ENCODE peak calls at places on chromosomes 5 and 9, in nine cellular contexts. One of them, this sample, is unnamed. For H3K27me3, the result is how much of the 10 kb centered on the place peaks cover.

GRCh38 chr5:80275347-80275746 is 19.5 kb upstream of the SERINC5 start:
- DNase-seq in adrenal gland: no peak
- DNase-seq in neuronal stem cell: no peak
- DNase-seq in upper lobe of left lung: no peak
- DNase-seq in endothelial cell of umbilical vein: peak
- DNase-seq in CD8-positive, alpha-beta T cell: peak
- DNase-seq in transverse colon: no peak
- DNase-seq in CD8-positive, alpha-beta memory T cell: no peak
- DNase-seq in uterus: no peak
- DNase-seq in this sample: no peak

GRCh38 chr5:137186759-137187461 is 312.2 kb downstream of the SPOCK1 start:
- DNase-seq in adrenal gland: peak
- DNase-seq in neuronal stem cell: no peak
- DNase-seq in upper lobe of left lung: no peak
- DNase-seq in endothelial cell of umbilical vein: no peak
- DNase-seq in CD8-positive, alpha-beta T cell: no peak
- DNase-seq in transverse colon: no peak
- DNase-seq in CD8-positive, alpha-beta memory T cell: no peak
- DNase-seq in uterus: peak
- DNase-seq in this sample: no peak

GRCh38 chr9:93354451-93354850 is 97.0 kb upstream of the FAM120A start:
- DNase-seq in adrenal gland: no peak
- DNase-seq in neuronal stem cell: no peak
- DNase-seq in upper lobe of left lung: no peak
- DNase-seq in endothelial cell of umbilical vein: no peak
- DNase-seq in CD8-positive, alpha-beta T cell: no peak
- DNase-seq in transverse colon: no peak
- DNase-seq in CD8-positive, alpha-beta memory T cell: no peak
- DNase-seq in uterus: no peak
- DNase-seq in this sample: no peak

GRCh38 chr9:34633851-34634550 is 3.6 kb downstream of the SIGMAR1 start:
- DNase-seq in adrenal gland: peak
- DNase-seq in neuronal stem cell: peak
- DNase-seq in upper lobe of left lung: peak
- DNase-seq in endothelial cell of umbilical vein: peak
- DNase-seq in CD8-positive, alpha-beta T cell: peak
- DNase-seq in transverse colon: peak
- DNase-seq in CD8-positive, alpha-beta memory T cell: peak
- DNase-seq in uterus: peak
- DNase-seq in this sample: no peak

GRCh38 chr5:110651507-110651906 is 75.0 kb downstream of the TMEM232 start:
- DNase-seq in adrenal gland: no peak
- DNase-seq in neuronal stem cell: no peak
- DNase-seq in upper lobe of left lung: no peak
- DNase-seq in endothelial cell of umbilical vein: no peak
- DNase-seq in CD8-positive, alpha-beta T cell: no peak
- DNase-seq in transverse colon: no peak
- DNase-seq in CD8-positive, alpha-beta memory T cell: no peak
- DNase-seq in uterus: no peak
- DNase-seq in this sample: no peak

GRCh38 chr5:57174850-57175525 is 1.1 kb downstream of the GPBP1 start:
- DNase-seq in adrenal gland: no peak
- DNase-seq in neuronal stem cell: no peak
- DNase-seq in upper lobe of left lung: no peak
- DNase-seq in endothelial cell of umbilical vein: peak
- DNase-seq in CD8-positive, alpha-beta T cell: no peak
- DNase-seq in transverse colon: no peak
- DNase-seq in CD8-positive, alpha-beta memory T cell: no peak
- DNase-seq in uterus: no peak
- DNase-seq in this sample: no peak

GRCh38 chr9:93071464-93071863 is 13.0 kb downstream of the SUSD3 start:
- DNase-seq in adrenal gland: no peak
- DNase-seq in neuronal stem cell: no peak
- DNase-seq in upper lobe of left lung: no peak
- DNase-seq in endothelial cell of umbilical vein: peak
- DNase-seq in CD8-positive, alpha-beta T cell: no peak
- DNase-seq in transverse colon: no peak
- DNase-seq in CD8-positive, alpha-beta memory T cell: no peak
- DNase-seq in uterus: peak
- DNase-seq in this sample: no peak

GRCh38 chr9:109101810-109102209 is 17.9 kb downstream of the TMEM245 start:
- DNase-seq in adrenal gland: no peak
- DNase-seq in neuronal stem cell: no peak
- DNase-seq in upper lobe of left lung: no peak
- DNase-seq in endothelial cell of umbilical vein: peak
- DNase-seq in CD8-positive, alpha-beta T cell: no peak
- DNase-seq in transverse colon: no peak
- DNase-seq in CD8-positive, alpha-beta memory T cell: no peak
- DNase-seq in uterus: no peak
- DNase-seq in this sample: no peak

GRCh38 chr5:165996484-165996883 is 2295.0 kb upstream of the WWC1 start:
- DNase-seq in adrenal gland: no peak
- DNase-seq in neuronal stem cell: no peak
- DNase-seq in upper lobe of left lung: no peak
- DNase-seq in endothelial cell of umbilical vein: no peak
- DNase-seq in CD8-positive, alpha-beta T cell: no peak
- DNase-seq in transverse colon: no peak
- DNase-seq in CD8-positive, alpha-beta memory T cell: no peak
- DNase-seq in uterus: no peak
- DNase-seq in this sample: no peak

GRCh38 chr9:94912700-94913249 is 186.3 kb downstream of the AOPEP start:
- DNase-seq in adrenal gland: peak
- DNase-seq in neuronal stem cell: no peak
- DNase-seq in upper lobe of left lung: no peak
- DNase-seq in endothelial cell of umbilical vein: no peak
- DNase-seq in CD8-positive, alpha-beta T cell: no peak
- DNase-seq in transverse colon: no peak
- DNase-seq in CD8-positive, alpha-beta memory T cell: no peak
- DNase-seq in uterus: no peak
- DNase-seq in this sample: peak

GRCh38 chr5:115586525-115587146 is 15.6 kb downstream of the TICAM2 start:
- DNase-seq in adrenal gland: no peak
- DNase-seq in neuronal stem cell: no peak
- DNase-seq in upper lobe of left lung: no peak
- DNase-seq in endothelial cell of umbilical vein: peak
- DNase-seq in CD8-positive, alpha-beta T cell: no peak
- DNase-seq in transverse colon: no peak
- DNase-seq in CD8-positive, alpha-beta memory T cell: no peak
- DNase-seq in uterus: no peak
- DNase-seq in this sample: no peak

GRCh38 chr5:72130342-72130741 is 23.1 kb downstream of the MAP1B start:
- DNase-seq in adrenal gland: no peak
- DNase-seq in neuronal stem cell: no peak
- DNase-seq in upper lobe of left lung: no peak
- DNase-seq in endothelial cell of umbilical vein: no peak
- DNase-seq in CD8-positive, alpha-beta T cell: no peak
- DNase-seq in transverse colon: no peak
- DNase-seq in CD8-positive, alpha-beta memory T cell: no peak
- DNase-seq in uterus: no peak
- DNase-seq in this sample: no peak

GRCh38 chr5:161544350-161544765 is 2.2 kb downstream of the GABRB2 start:
- DNase-seq in adrenal gland: peak
- DNase-seq in neuronal stem cell: peak
- DNase-seq in upper lobe of left lung: peak
- DNase-seq in endothelial cell of umbilical vein: peak
- DNase-seq in CD8-positive, alpha-beta T cell: no peak
- DNase-seq in transverse colon: peak
- DNase-seq in CD8-positive, alpha-beta memory T cell: no peak
- DNase-seq in uterus: no peak
- DNase-seq in this sample: peak

GRCh38 chr5:60346391-60346790 is 353.6 kb downstream of the DEPDC1B start:
- DNase-seq in adrenal gland: no peak
- DNase-seq in neuronal stem cell: no peak
- DNase-seq in upper lobe of left lung: no peak
- DNase-seq in endothelial cell of umbilical vein: no peak
- DNase-seq in CD8-positive, alpha-beta T cell: no peak
- DNase-seq in transverse colon: no peak
- DNase-seq in CD8-positive, alpha-beta memory T cell: no peak
- DNase-seq in uterus: no peak
- DNase-seq in this sample: no peak

GRCh38 chr9:23739753-23740152 is 86.3 kb downstream of the ELAVL2 start:
- DNase-seq in adrenal gland: no peak
- DNase-seq in neuronal stem cell: no peak
- DNase-seq in upper lobe of left lung: no peak
- DNase-seq in endothelial cell of umbilical vein: no peak
- DNase-seq in CD8-positive, alpha-beta T cell: no peak
- DNase-seq in transverse colon: no peak
- DNase-seq in CD8-positive, alpha-beta memory T cell: no peak
- DNase-seq in uterus: no peak
- DNase-seq in this sample: no peak

GRCh38 chr5:138032028-138032571 is 779 bp downstream of the FAM13B start:
- DNase-seq in adrenal gland: peak
- DNase-seq in neuronal stem cell: no peak
- DNase-seq in upper lobe of left lung: peak
- DNase-seq in endothelial cell of umbilical vein: peak
- DNase-seq in CD8-positive, alpha-beta T cell: no peak
- DNase-seq in transverse colon: peak
- DNase-seq in CD8-positive, alpha-beta memory T cell: peak
- DNase-seq in uterus: peak
- DNase-seq in this sample: peak

DNA sequence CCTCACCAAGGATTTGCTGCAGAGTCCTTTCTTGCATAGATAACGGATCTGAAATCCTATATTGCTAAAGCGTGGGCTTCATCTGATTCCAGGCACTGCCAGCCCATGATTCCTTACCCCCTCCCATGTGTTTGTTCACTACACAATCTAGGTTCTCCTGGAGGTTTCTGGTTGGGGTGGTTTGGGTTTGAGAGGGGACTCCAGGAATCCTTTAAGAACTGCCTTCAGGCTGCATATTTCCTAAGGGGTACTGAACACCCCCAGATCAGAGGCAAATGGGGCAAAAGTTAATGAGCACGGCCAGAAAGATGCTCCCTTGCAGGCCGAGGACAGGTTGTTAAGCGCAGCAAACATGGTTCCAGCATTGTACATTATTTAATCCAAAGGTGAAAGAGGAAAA is 9.8 kb downstream of the NR2F1 start:
- DNase-seq in adrenal gland: no peak
- DNase-seq in neuronal stem cell: no peak
- DNase-seq in upper lobe of left lung: no peak
- DNase-seq in endothelial cell of umbilical vein: no peak
- DNase-seq in CD8-positive, alpha-beta T cell: no peak
- DNase-seq in transverse colon: no peak
- DNase-seq in CD8-positive, alpha-beta memory T cell: no peak
- DNase-seq in uterus: no peak
- DNase-seq in this sample: no peak
- H3K27me3 ChIP-seq in adrenal gland: under half
- H3K27me3 ChIP-seq in neuronal stem cell: half or more
- H3K27me3 ChIP-seq in upper lobe of left lung: under half
- H3K27me3 ChIP-seq in endothelial cell of umbilical vein: under half
- H3K27me3 ChIP-seq in CD8-positive, alpha-beta T cell: half or more
- H3K27me3 ChIP-seq in transverse colon: half or more
- H3K27me3 ChIP-seq in CD8-positive, alpha-beta memory T cell: half or more
- H3K27me3 ChIP-seq in uterus: under half
- H3K27me3 ChIP-seq in this sample: under half

GRCh38 chr5:188488-189481 is 2.5 kb upstream of the LRRC14B start:
- DNase-seq in adrenal gland: peak
- DNase-seq in neuronal stem cell: peak
- DNase-seq in upper lobe of left lung: peak
- DNase-seq in endothelial cell of umbilical vein: peak
- DNase-seq in CD8-positive, alpha-beta T cell: peak
- DNase-seq in transverse colon: peak
- DNase-seq in CD8-positive, alpha-beta memory T cell: peak
- DNase-seq in uterus: peak
- DNase-seq in this sample: peak
- H3K27me3 ChIP-seq in adrenal gland: under half
- H3K27me3 ChIP-seq in neuronal stem cell: under half
- H3K27me3 ChIP-seq in upper lobe of left lung: under half
- H3K27me3 ChIP-seq in endothelial cell of umbilical vein: under half
- H3K27me3 ChIP-seq in CD8-positive, alpha-beta T cell: under half
- H3K27me3 ChIP-seq in transverse colon: under half
- H3K27me3 ChIP-seq in CD8-positive, alpha-beta memory T cell: under half
- H3K27me3 ChIP-seq in uterus: under half
- H3K27me3 ChIP-seq in this sample: under half

DNA sequence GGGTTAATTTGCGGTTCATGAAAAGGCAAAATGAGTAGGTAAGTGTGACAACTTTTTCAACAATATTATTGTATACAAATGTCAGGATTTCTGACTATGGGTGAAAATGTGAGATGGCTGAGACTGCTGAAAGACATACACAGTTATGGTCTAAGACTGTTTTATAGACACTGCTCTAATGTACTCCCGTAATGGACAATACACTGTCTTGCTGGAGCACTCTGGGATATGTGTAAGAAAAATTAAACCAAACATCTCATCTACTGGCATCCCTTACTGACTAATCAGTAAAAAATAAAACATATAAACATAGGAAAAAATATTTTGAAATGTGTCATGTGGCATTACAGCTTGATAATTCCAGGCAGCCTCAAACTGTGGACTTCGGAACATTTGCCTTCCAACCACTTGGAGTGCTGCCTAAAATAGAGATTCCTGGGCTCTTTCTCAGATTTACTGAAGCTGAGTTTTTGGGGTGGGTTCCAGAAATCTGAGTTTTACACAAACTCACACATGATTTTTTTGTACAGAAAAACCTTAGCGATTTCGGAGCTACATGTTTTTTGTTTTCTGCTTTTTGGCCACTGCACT is 233.9 kb upstream of the TBCA start:
- DNase-seq in adrenal gland: no peak
- DNase-seq in neuronal stem cell: no peak
- DNase-seq in upper lobe of left lung: no peak
- DNase-seq in endothelial cell of umbilical vein: no peak
- DNase-seq in CD8-positive, alpha-beta T cell: no peak
- DNase-seq in transverse colon: no peak
- DNase-seq in CD8-positive, alpha-beta memory T cell: no peak
- DNase-seq in uterus: no peak
- DNase-seq in this sample: no peak
- H3K27me3 ChIP-seq in adrenal gland: under half
- H3K27me3 ChIP-seq in neuronal stem cell: under half
- H3K27me3 ChIP-seq in upper lobe of left lung: under half
- H3K27me3 ChIP-seq in endothelial cell of umbilical vein: under half
- H3K27me3 ChIP-seq in CD8-positive, alpha-beta T cell: under half
- H3K27me3 ChIP-seq in transverse colon: under half
- H3K27me3 ChIP-seq in CD8-positive, alpha-beta memory T cell: under half
- H3K27me3 ChIP-seq in uterus: under half
- H3K27me3 ChIP-seq in this sample: under half

DNA sequence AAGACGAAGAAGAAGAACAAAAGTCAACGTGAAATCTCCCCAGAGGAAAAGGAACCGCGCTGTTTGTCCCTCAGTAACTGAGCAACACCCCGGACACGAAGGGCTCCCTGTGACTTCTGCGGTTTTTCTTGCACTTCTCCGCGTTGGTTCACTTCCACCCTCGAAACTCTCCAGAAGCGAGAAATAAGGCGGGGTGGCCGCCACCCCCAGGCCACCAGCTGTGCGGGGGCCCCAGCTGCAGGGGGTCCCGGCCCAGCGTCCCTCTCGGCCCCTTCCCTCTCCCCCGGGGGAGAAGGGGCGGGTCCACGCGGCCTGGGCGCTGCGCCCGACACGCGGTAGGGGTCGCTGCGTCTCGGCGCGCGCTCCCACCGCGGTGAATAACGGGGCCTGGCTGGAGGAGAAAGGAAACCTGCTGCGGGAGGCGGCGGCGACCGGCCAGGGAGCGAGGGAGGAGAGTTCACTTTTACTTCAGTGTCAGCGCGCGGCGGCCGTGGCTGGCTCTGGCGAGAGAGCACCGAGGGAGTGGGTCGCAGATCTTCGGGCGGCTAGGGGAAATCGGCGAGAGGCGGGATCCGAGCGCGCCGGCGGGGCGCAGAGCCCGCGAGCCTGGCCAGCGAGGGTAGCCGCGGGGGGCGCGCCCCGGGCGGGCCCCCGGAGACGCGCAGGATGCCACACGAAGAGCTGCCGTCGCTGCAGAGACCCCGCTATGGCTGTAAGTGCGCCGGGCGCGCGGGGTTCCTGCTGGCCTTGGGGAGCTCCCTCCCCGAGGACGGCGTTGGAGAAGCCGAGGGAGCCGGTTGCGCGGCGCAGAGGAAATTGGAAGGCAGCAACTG is at the start of gene IQGAP2:
- DNase-seq in adrenal gland: peak
- DNase-seq in neuronal stem cell: peak
- DNase-seq in upper lobe of left lung: peak
- DNase-seq in endothelial cell of umbilical vein: peak
- DNase-seq in CD8-positive, alpha-beta T cell: peak
- DNase-seq in transverse colon: peak
- DNase-seq in CD8-positive, alpha-beta memory T cell: peak
- DNase-seq in uterus: peak
- DNase-seq in this sample: no peak
- H3K27me3 ChIP-seq in adrenal gland: under half
- H3K27me3 ChIP-seq in neuronal stem cell: under half
- H3K27me3 ChIP-seq in upper lobe of left lung: under half
- H3K27me3 ChIP-seq in endothelial cell of umbilical vein: under half
- H3K27me3 ChIP-seq in CD8-positive, alpha-beta T cell: under half
- H3K27me3 ChIP-seq in transverse colon: under half
- H3K27me3 ChIP-seq in CD8-positive, alpha-beta memory T cell: under half
- H3K27me3 ChIP-seq in uterus: under half
- H3K27me3 ChIP-seq in this sample: under half

This sample was measured in dorsolateral prefrontal cortex.